ENCODE peak calls at places on chromosomes 5 and 9, in eight cellular contexts. J, K, Y, Z, U, I, B and V are unnamed samples.

GRCh38 chr5:80990971-80991370 is 30.8 kb downstream of the RASGRF2 start:
- DNase-seq in B (no peak), K (no peak), I (no peak), Z (peak), U (no peak), J (no peak), Y (no peak), V (no peak)

GRCh38 chr9:30628915-30629564 is 1755.4 kb upstream of the ACO1 start:
- DNase-seq in B (no peak), U (no peak), Y (no peak), I (no peak), Z (peak), J (no peak), K (no peak), V (no peak)

GRCh38 chr5:122126711-122127385 is 2.5 kb upstream of the ZNF474 start:
- DNase-seq in B (no peak), Z (no peak), I (no peak), Y (no peak), K (no peak), J (no peak), U (no peak), V (no peak)

GRCh38 chr9:129182625-129183494 is 4.8 kb upstream of the IER5L start:
- DNase-seq in Y (no peak), Z (peak), U (peak), K (no peak), B (peak), I (peak), J (no peak), V (no peak)

GRCh38 chr5:171571663-171572062 is 152.2 kb downstream of the FGF18 start:
- DNase-seq in Z (no peak), J (no peak), K (no peak), U (no peak), Y (no peak), B (no peak), I (peak), V (peak)

GRCh38 chr9:85202596-85202995 is 533.1 kb downstream of the NTRK2 start:
- DNase-seq in Z (no peak), J (no peak), B (no peak), K (no peak), Y (no peak), U (no peak), I (no peak), V (peak)

GRCh38 chr9:89686621-89687020 is 81.8 kb downstream of the GADD45G start:
- DNase-seq in Y (no peak), Z (no peak), I (no peak), K (no peak), U (no peak), J (no peak), B (no peak), V (no peak)

GRCh38 chr9:34744295-34745221 is 34.6 kb upstream of the CCL21 start:
- DNase-seq in Y (no peak), U (no peak), K (no peak), I (peak), J (no peak), B (peak), Z (no peak), V (peak)

GRCh38 chr9:109449036-109449798 is 48.9 kb downstream of the PTPN3 start:
- DNase-seq in U (no peak), B (no peak), K (no peak), I (no peak), Y (no peak), Z (no peak), J (no peak), V (peak)

GRCh38 chr9:73536403-73536802 is 384.7 kb downstream of the ANXA1 start:
- DNase-seq in B (no peak), I (no peak), Y (no peak), K (no peak), U (no peak), Z (no peak), J (no peak), V (no peak)

GRCh38 chr5:174581483-174581882 is 142.9 kb upstream of the MSX2 start:
- DNase-seq in U (no peak), J (no peak), B (no peak), K (no peak), I (peak), Y (no peak), Z (peak), V (no peak)

GRCh38 chr5:178357127-178357526 is 124.5 kb upstream of the PHYKPL start:
- DNase-seq in J (no peak), B (no peak), U (peak), Z (no peak), I (no peak), K (no peak), Y (no peak), V (no peak)

GRCh38 chr9:121434946-121435345 is 64.7 kb downstream of the GGTA1 start:
- DNase-seq in K (no peak), U (no peak), I (no peak), Z (no peak), Y (no peak), B (no peak), J (no peak), V (peak)

GRCh38 chr5:40743771-40744170 is 12.0 kb downstream of the TTC33 start:
- DNase-seq in K (no peak), J (no peak), I (no peak), Z (no peak), B (no peak), U (no peak), Y (no peak), V (no peak)

GRCh38 chr9:114076237-114077161 is 1.6 kb downstream of the AMBP start:
- DNase-seq in B (no peak), K (no peak), U (no peak), I (no peak), Y (no peak), J (no peak), Z (peak), V (no peak)

GRCh38 chr5:137478043-137478442 is 21.1 kb downstream of the SPOCK1 start:
- DNase-seq in Y (no peak), K (no peak), Z (no peak), J (no peak), B (no peak), U (no peak), I (no peak), V (no peak)

GRCh38 chr5:177427211-177427822 is 841 bp downstream of the GRK6 start:
- DNase-seq in U (no peak), J (peak), B (no peak), I (no peak), Y (no peak), K (no peak), Z (no peak), V (no peak)

GRCh38 chr5:119393201-119393691 is 37.4 kb downstream of the TNFAIP8 start:
- DNase-seq in I (no peak), K (no peak), J (no peak), B (no peak), Y (no peak), U (no peak), Z (no peak), V (no peak)

GRCh38 chr9:82560457-82560904 is 502.5 kb downstream of the RASEF start:
- DNase-seq in K (peak), Z (peak), I (no peak), Y (no peak), B (peak), U (no peak), J (no peak), V (no peak)

GRCh38 chr9:91994422-91994821 is 44.4 kb upstream of the ROR2 start:
- DNase-seq in Y (no peak), Z (peak), I (peak), U (no peak), B (no peak), K (no peak), J (no peak), V (no peak)

GRCh38 chr9:105828171-105828570 is 133.8 kb downstream of the TMEM38B start:
- DNase-seq in I (no peak), B (no peak), U (no peak), K (no peak), Z (no peak), J (no peak), Y (no peak), V (no peak)

GRCh38 chr5:122880749-122881148 is 35.3 kb downstream of the SNX24 start:
- DNase-seq in Z (no peak), J (no peak), K (no peak), B (no peak), U (no peak), I (no peak), Y (no peak), V (no peak)

GRCh38 chr5:58497956-58498942 is 7.0 kb downstream of the GAPT start:
- DNase-seq in Z (peak), J (no peak), I (peak), Y (no peak), B (peak), U (no peak), K (no peak), V (peak)

GRCh38 chr5:61817472-61818326 is 485.6 kb downstream of the ZSWIM6 start:
- DNase-seq in B (peak), Y (peak), K (no peak), J (no peak), I (peak), U (no peak), Z (peak), V (peak)

GRCh38 chr9:98034593-98035546 is 21.7 kb upstream of the NANS start:
- DNase-seq in Z (peak), Y (peak), I (peak), B (peak), K (peak), J (peak), U (peak), V (peak)
- H3K27ac ChIP-seq in Z (no peak), Y (no peak), I (no peak), B (no peak), K (no peak), J (no peak), U (no peak), V (peak)

DNA sequence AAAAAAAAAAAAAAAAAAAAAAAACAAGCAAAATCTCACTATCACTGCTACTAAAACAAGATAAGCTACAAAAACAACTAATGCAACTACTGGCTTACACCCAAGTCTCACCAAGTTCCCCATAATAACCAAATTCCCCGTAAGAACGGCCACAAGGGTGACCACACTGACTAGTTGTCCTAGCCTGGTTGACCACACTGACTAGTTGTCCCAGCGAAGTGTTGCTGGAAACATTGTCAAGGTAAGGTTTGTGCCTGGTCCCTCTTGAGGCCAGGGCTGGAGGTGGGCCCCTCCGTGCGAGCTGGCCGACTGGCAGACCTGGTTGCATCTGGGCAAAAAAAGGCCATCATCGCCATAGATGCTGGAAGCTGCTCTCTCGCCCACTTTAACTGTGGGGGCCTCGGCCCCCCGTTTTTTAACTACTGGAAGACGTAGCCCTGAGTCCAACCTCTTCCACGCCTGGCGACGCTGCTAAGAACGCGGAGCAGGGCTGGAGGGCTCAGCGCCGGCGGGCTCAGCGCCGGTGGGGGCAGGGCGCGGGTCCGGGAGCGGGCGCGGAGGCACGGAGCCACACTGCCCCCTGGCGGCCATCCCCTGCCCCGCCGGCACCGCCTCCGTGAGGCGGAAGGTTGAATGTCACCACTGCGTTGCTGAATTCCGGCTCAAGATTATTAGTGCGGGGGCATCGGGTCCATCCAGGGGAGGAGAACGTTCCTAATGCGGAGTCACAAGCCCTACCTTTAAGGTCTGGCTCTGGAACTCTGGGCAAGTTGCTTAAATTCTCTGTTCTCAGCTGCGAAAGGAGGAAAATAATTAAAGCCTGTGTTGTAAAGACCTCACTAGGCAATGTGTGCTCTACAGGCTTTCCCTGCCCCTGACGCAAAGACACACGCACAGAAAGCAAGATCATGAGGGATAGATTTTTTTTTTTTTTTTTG is 84.0 kb downstream of the HSD17B3 start:
- DNase-seq in Y (peak), U (peak), J (peak), K (peak), Z (peak), I (peak), B (peak), V (peak)
- H3K4me3 ChIP-seq in Y (peak), U (peak), J (peak), K (peak), Z (peak), I (peak), B (peak), V (peak)

GRCh38 chr5:82597437-82597836 is 319.3 kb upstream of the RPS23 start:
- DNase-seq in Y (no peak), I (peak), J (no peak), B (no peak), K (no peak), Z (no peak), U (no peak), V (no peak)
- TF ChIP-seq CTCF in Y (no peak), I (no peak), J (no peak), B (no peak), K (no peak), Z (peak), U (no peak), V (peak)

GRCh38 chr9:94839398-94839797 is 112.9 kb downstream of the AOPEP start:
- DNase-seq in U (no peak), J (no peak), B (no peak), Z (no peak), Y (no peak), K (no peak), I (no peak), V (no peak)
- H3K27ac ChIP-seq in U (no peak), J (no peak), B (no peak), Z (no peak), Y (no peak), K (no peak), I (no peak), V (no peak)

DNA sequence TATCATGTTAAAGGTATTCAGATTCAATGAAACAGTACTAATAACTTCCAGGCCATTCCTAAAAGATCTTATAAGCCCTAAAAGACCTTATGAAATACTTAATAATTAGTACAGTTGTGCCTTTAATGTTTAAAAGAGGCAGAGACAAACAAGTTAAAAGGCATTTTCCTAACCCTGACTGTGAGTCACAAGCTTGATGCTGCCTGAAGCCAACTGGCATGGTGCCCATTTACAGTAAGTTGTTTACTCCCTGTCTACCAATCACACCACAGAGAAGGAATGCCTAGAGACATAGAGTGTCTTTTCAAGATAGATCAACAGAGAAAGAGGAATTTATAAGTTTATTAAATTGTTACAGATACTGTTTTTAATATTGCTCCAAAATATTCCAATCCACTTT is 47.8 kb downstream of the NR3C1 start:
- DNase-seq in U (peak), I (peak), K (no peak), B (peak), Z (peak), J (no peak), Y (peak), V (peak)
- H3K4me3 ChIP-seq in U (no peak), I (peak), K (no peak), B (no peak), Z (no peak), J (no peak), Y (no peak), V (no peak)

GRCh38 chr9:87500894-87501656 is 3.4 kb downstream of the DAPK1 start:
- DNase-seq in J (no peak), K (no peak), Y (no peak), U (no peak), B (no peak), Z (no peak), I (no peak), V (no peak)

GRCh38 chr9:87498816-87499454 is 1.3 kb downstream of the DAPK1 start:
- DNase-seq in J (no peak), Y (no peak), K (no peak), B (no peak), Z (no peak), I (no peak), U (no peak), V (no peak)

GRCh38 chr9:87499455-87500015 is 1.9 kb downstream of the DAPK1 start:
- DNase-seq in B (no peak), Z (no peak), J (no peak), U (no peak), I (no peak), Y (no peak), K (no peak), V (no peak)

GRCh38 chr9:87501806-87502205 is 4.1 kb downstream of the DAPK1 start:
- DNase-seq in Z (no peak), I (no peak), K (no peak), Y (no peak), J (no peak), B (no peak), U (no peak), V (no peak)

DNA sequence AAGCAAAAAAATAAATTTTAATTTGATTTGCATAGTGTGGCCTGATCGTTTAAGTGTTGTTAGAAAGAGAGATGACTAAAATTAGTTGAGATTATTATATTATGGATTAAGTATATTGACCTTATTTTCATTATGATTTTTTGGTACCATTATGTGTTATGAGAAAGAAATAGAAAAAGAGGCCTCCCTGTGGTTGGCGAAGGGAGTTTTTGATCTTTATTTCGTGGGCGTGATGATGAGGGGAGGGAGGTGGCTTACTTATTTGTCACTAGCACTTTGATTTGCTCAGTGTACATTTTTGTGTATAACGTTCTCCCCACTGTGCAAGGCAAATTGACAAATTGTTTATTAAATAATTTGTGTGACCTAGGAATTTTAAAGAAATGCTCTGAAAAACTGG is 2.8 kb downstream of the DAPK1 start:
- DNase-seq in I (peak), Z (no peak), B (no peak), U (no peak), J (no peak), K (no peak), Y (no peak), V (no peak)
- TF ChIP-seq CTCF in I (peak), Z (no peak), B (no peak), U (no peak), J (no peak), K (no peak), Y (no peak), V (peak)

GRCh38 chr5:140042551-140043507 is at the start of gene NRG2:
- DNase-seq in Y (peak), U (peak), J (peak), I (peak), B (peak), Z (peak), K (peak), V (peak)
- H3K27ac ChIP-seq in Y (peak), U (peak), J (peak), I (peak), B (peak), Z (no peak), K (peak), V (no peak)

GRCh38 chr9:13446261-13446660 is 166.8 kb upstream of the MPDZ start:
- DNase-seq in Z (no peak), Y (no peak), B (no peak), I (no peak), U (no peak), K (no peak), J (no peak), V (no peak)

GRCh38 chr9:13445123-13445522 is 165.6 kb upstream of the MPDZ start:
- DNase-seq in Y (no peak), Z (no peak), I (no peak), J (no peak), U (no peak), B (no peak), K (no peak), V (no peak)

GRCh38 chr9:13448482-13448881 is 169.0 kb upstream of the MPDZ start:
- DNase-seq in J (no peak), K (no peak), Z (no peak), B (no peak), Y (no peak), I (no peak), U (no peak), V (no peak)

GRCh38 chr9:13447551-13448422 is 168.3 kb upstream of the MPDZ start:
- DNase-seq in U (no peak), K (no peak), I (no peak), Z (no peak), J (no peak), Y (no peak), B (no peak), V (no peak)

GRCh38 chr9:13446935-13447334 is 167.4 kb upstream of the MPDZ start:
- DNase-seq in Y (no peak), I (no peak), K (no peak), J (no peak), B (no peak), Z (no peak), U (no peak), V (no peak)
- H3K4me3 ChIP-seq in Y (no peak), I (no peak), K (no peak), J (no peak), B (no peak), Z (no peak), U (peak), V (no peak)